ENCODE peak calls at places on chromosomes 2 and 18, in nine cellular contexts. E is epithelial cell of esophagus, Y is endodermal cell, U is psoas muscle, D is ascending aorta, G is body of pancreas, A is A549, Z is neural progenitor cell, W is right atrium auricular region. O is an unnamed sample.

GRCh38 chr2:102773149-102773706 is 11.4 kb downstream of the TMEM182 start:
- DNase-seq in E (no peak), Y (no peak), U (no peak), D (no peak), G (no peak), A (no peak), Z (no peak), W (no peak), O (no peak)

GRCh38 chr18:50793641-50794565 is 25.9 kb downstream of the MRO start:
- DNase-seq in E (no peak), Y (no peak), U (no peak), D (no peak), G (no peak), A (no peak), Z (no peak), W (no peak), O (no peak)

GRCh38 chr2:32691678-32692077 is 63.8 kb downstream of the TTC27 start:
- DNase-seq in E (no peak), Y (no peak), U (no peak), D (no peak), G (no peak), A (no peak), Z (no peak), W (no peak), O (no peak)

GRCh38 chr18:23317975-23318675 is 135.0 kb upstream of the RIOK3 start:
- DNase-seq in E (peak), Y (no peak), U (no peak), D (no peak), G (no peak), A (no peak), Z (no peak), W (no peak), O (no peak)

GRCh38 chr2:143905587-143905986 is 614.3 kb downstream of the ZEB2 start:
- DNase-seq in E (no peak), Y (no peak), U (no peak), D (no peak), G (no peak), A (no peak), Z (no peak), W (no peak), O (no peak)

GRCh38 chr2:23624378-23624777 is 239.4 kb downstream of the KLHL29 start:
- DNase-seq in E (peak), Y (peak), U (no peak), D (no peak), G (no peak), A (peak), Z (peak), W (no peak), O (peak)

GRCh38 chr18:58661423-58661822 is 9.8 kb upstream of the MALT1 start:
- DNase-seq in E (peak), Y (no peak), U (no peak), D (no peak), G (no peak), A (no peak), Z (peak), W (no peak), O (no peak)

GRCh38 chr2:120494446-120494845 is 148.5 kb downstream of the INHBB start:
- DNase-seq in E (no peak), Y (no peak), U (no peak), D (no peak), G (no peak), A (no peak), Z (no peak), W (no peak), O (no peak)

GRCh38 chr18:2847341-2848144 is 737 bp downstream of the EMILIN2 start:
- DNase-seq in E (no peak), Y (peak), U (peak), D (peak), G (no peak), A (no peak), Z (peak), W (no peak), O (peak)

GRCh38 chr2:98334439-98335078 is 11.7 kb upstream of the CNGA3 start:
- DNase-seq in E (peak), Y (peak), U (no peak), D (no peak), G (no peak), A (peak), Z (peak), W (no peak), O (no peak)

GRCh38 chr2:205411558-205411957 is 270.7 kb upstream of the NRP2 start:
- DNase-seq in E (no peak), Y (no peak), U (no peak), D (no peak), G (peak), A (no peak), Z (no peak), W (no peak), O (no peak)

GRCh38 chr2:157318884-157319283 is 6.7 kb downstream of the ERMN start:
- DNase-seq in E (no peak), Y (no peak), U (no peak), D (no peak), G (no peak), A (no peak), Z (no peak), W (no peak), O (no peak)

GRCh38 chr2:23273786-23274185 is 111.2 kb upstream of the KLHL29 start:
- DNase-seq in E (peak), Y (no peak), U (no peak), D (no peak), G (no peak), A (no peak), Z (no peak), W (no peak), O (no peak)

GRCh38 chr2:39107724-39108273 is 13.1 kb downstream of the SOS1 start:
- DNase-seq in E (no peak), Y (no peak), U (no peak), D (no peak), G (no peak), A (no peak), Z (no peak), W (no peak), O (no peak)

GRCh38 chr18:11040823-11041712 is 108.3 kb downstream of the PIEZO2 start:
- DNase-seq in E (peak), Y (peak), U (no peak), D (no peak), G (peak), A (peak), Z (peak), W (no peak), O (peak)

GRCh38 chr18:48860276-48861180 is 90.2 kb downstream of the SMAD7 start:
- DNase-seq in E (no peak), Y (peak), U (no peak), D (no peak), G (no peak), A (no peak), Z (peak), W (no peak), O (no peak)

GRCh38 chr2:230258483-230258882 is 32.9 kb downstream of the SP140 start:
- DNase-seq in E (no peak), Y (no peak), U (no peak), D (no peak), G (no peak), A (no peak), Z (no peak), W (no peak), O (no peak)

GRCh38 chr2:172295677-172296076 is 131.7 kb upstream of the ITGA6 start:
- DNase-seq in E (no peak), Y (no peak), U (no peak), D (no peak), G (no peak), A (no peak), Z (no peak), W (no peak), O (no peak)

GRCh38 chr2:41741951-41742563 is 305.8 kb upstream of the PKDCC start:
- DNase-seq in E (no peak), Y (no peak), U (no peak), D (no peak), G (no peak), A (no peak), Z (no peak), W (no peak), O (peak)

GRCh38 chr18:9082763-9083510 is 19.6 kb upstream of the NDUFV2 start:
- DNase-seq in E (no peak), Y (no peak), U (no peak), D (no peak), G (no peak), A (no peak), Z (no peak), W (no peak), O (peak)

GRCh38 chr2:200380139-200380561 is 73.7 kb downstream of the SPATS2L start:
- DNase-seq in E (peak), Y (no peak), U (no peak), D (no peak), G (no peak), A (no peak), Z (peak), W (no peak), O (no peak)

GRCh38 chr2:169656164-169656563 is 38.0 kb downstream of the CFAP210 start:
- DNase-seq in E (no peak), Y (no peak), U (no peak), D (no peak), G (no peak), A (no peak), Z (no peak), W (no peak), O (no peak)

GRCh38 chr2:109136542-109136941 is 7.5 kb downstream of the SH3RF3 start:
- DNase-seq in E (no peak), Y (no peak), U (no peak), D (peak), G (no peak), A (no peak), Z (no peak), W (peak), O (no peak)

GRCh38 chr2:64989982-64990614 is 899 bp downstream of the SLC1A4 start:
- DNase-seq in E (peak), Y (peak), U (peak), D (peak), G (peak), A (no peak), Z (peak), W (no peak), O (no peak)

GRCh38 chr2:23603581-23603980 is 218.6 kb downstream of the KLHL29 start:
- DNase-seq in E (no peak), Y (no peak), U (no peak), D (no peak), G (no peak), A (no peak), Z (no peak), W (no peak), O (no peak)

GRCh38 chr2:9703701-9704221 is 73.0 kb upstream of the YWHAQ start:
- DNase-seq in E (peak), Y (peak), U (no peak), D (peak), G (no peak), A (peak), Z (no peak), W (no peak), O (peak)

GRCh38 chr2:171824086-171824485 is 70.0 kb downstream of the SLC25A12 start:
- DNase-seq in E (peak), Y (no peak), U (no peak), D (no peak), G (no peak), A (no peak), Z (no peak), W (no peak), O (no peak)

GRCh38 chr18:59233017-59233410 is 13.1 kb downstream of the GRP start:
- DNase-seq in E (peak), Y (no peak), U (no peak), D (no peak), G (no peak), A (no peak), Z (no peak), W (no peak), O (no peak)

GRCh38 chr2:9764153-9764778 is 79.0 kb upstream of the TAF1B start:
- DNase-seq in E (no peak), Y (no peak), U (no peak), D (no peak), G (no peak), A (no peak), Z (no peak), W (no peak), O (peak)

GRCh38 chr2:221465776-221466175 is 106.3 kb downstream of the EPHA4 start:
- DNase-seq in E (no peak), Y (no peak), U (no peak), D (no peak), G (no peak), A (no peak), Z (no peak), W (no peak), O (peak)

GRCh38 chr2:179020156-179020750 is 29.7 kb downstream of the CCDC141 start:
- DNase-seq in E (peak), Y (peak), U (no peak), D (no peak), G (peak), A (no peak), Z (peak), W (no peak), O (peak)

GRCh38 chr2:10771786-10772185 is 40.8 kb downstream of the PDIA6 start:
- DNase-seq in E (no peak), Y (no peak), U (no peak), D (no peak), G (no peak), A (no peak), Z (no peak), W (no peak), O (no peak)
- H3K4me3 ChIP-seq in E (no peak), Y (no peak), U (no peak), D (no peak), G (no peak), A (no peak), Z (no peak), W (no peak), O (no peak)

DNA sequence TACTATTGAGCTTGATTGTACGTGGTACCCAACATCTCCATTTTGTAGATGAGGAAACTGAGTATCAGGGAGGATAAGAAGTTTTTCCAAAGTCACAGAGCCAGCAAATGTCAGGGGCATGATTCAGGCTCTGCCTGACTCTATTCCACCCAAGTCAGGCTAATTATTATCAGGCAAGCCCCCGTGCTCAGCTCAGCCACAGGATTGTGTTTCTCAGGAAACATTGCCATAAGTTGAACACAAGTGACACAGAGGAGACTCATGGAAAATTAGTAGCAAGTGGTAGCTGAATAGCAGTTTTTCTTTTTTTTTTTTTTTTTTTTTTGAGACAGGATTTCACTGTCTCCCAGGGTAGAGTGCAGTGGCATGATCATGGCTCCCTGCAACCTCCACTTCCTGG is 260.5 kb downstream of the C1D start:
- DNase-seq in E (no peak), Y (no peak), U (no peak), D (no peak), G (no peak), A (no peak), Z (no peak), W (no peak), O (no peak)
- TF ChIP-seq CTCF in E (no peak), Y (no peak), U (no peak), D (no peak), G (no peak), A (no peak), Z (no peak), W (no peak), O (no peak)

DNA sequence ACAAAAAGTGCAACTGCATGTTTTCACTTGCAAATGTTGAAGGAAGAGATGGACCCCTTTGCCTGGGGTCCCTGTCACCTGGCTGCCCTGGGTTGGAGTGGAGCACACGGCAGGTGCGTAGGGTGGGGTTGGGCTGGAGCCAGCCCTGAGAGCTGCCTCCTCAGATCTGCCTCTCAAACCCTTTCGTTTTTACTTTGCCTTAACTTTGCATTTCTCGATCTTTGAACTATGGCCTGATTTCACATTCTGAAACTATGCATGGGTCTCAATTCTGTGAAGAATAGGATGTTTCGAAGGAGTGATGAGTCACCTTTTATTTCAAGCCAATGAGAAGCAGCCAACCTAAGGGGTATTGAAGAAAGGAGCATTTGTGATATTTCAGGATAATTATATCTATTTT is 132.8 kb downstream of the ACOXL start:
- DNase-seq in E (no peak), Y (no peak), U (no peak), D (no peak), G (no peak), A (no peak), Z (no peak), W (no peak), O (peak)
- H3K4me3 ChIP-seq in E (no peak), Y (no peak), U (no peak), D (no peak), G (no peak), A (no peak), Z (no peak), W (no peak), O (no peak)

GRCh38 chr2:181787310-181788048 is 104.1 kb upstream of the ITPRID2 start:
- DNase-seq in E (peak), Y (no peak), U (no peak), D (no peak), G (no peak), A (no peak), Z (no peak), W (no peak), O (no peak)
- TF ChIP-seq CTCF in E (no peak), Y (no peak), U (no peak), D (no peak), G (no peak), A (no peak), Z (no peak), W (no peak), O (no peak)

GRCh38 chr2:152167070-152167469 is 8.5 kb downstream of the STAM2 start:
- DNase-seq in E (no peak), Y (no peak), U (no peak), D (no peak), G (no peak), A (no peak), Z (no peak), W (no peak), O (peak)
- H3K4me3 ChIP-seq in E (no peak), Y (no peak), U (no peak), D (no peak), G (no peak), A (no peak), Z (no peak), W (no peak), O (peak)